ENCODE peak calls at places on chromosomes 7 and 10, in four cellular contexts. I is H1, L is GM12878, Y is K562. C is an unnamed sample.

GRCh38 chr10:119997429-119997828 is 104.9 kb downstream of the SEC23IP start:
- DNase-seq in I (no peak), L (no peak), Y (no peak), C (no peak)

GRCh38 chr10:47354162-47354561 is 6.0 kb downstream of the RBP3 start:
- DNase-seq in I (no peak), L (no peak), Y (no peak), C (no peak)

GRCh38 chr7:1738956-1739355 is 68.9 kb downstream of the ELFN1 start:
- DNase-seq in I (no peak), L (no peak), Y (no peak), C (no peak)

GRCh38 chr10:13882112-13882711 is 295.4 kb downstream of the PRPF18 start:
- DNase-seq in I (peak; percentile 65), L (no peak), Y (no peak), C (peak; percentile 84)

GRCh38 chr7:32381024-32381601 is 109.1 kb downstream of the LSM5 start:
- DNase-seq in I (no peak), L (no peak), Y (no peak), C (no peak)

GRCh38 chr7:4261038-4261960 is 420.8 kb upstream of the FOXK1 start:
- DNase-seq in I (no peak), L (no peak), Y (no peak), C (no peak)

GRCh38 chr7:32515890-32516550 is 20.7 kb downstream of the AVL9 start:
- DNase-seq in I (no peak), L (no peak), Y (no peak), C (no peak)

GRCh38 chr10:11687779-11688447 is 54.3 kb upstream of the ECHDC3 start:
- DNase-seq in I (no peak), L (no peak), Y (no peak), C (no peak)

GRCh38 chr7:158246960-158247673 is 340.5 kb downstream of the PTPRN2 start:
- DNase-seq in I (no peak), L (no peak), Y (no peak), C (no peak)
- TF ChIP-seq YY1 in I (no peak), L (no peak), Y (no peak), C (no peak)

GRCh38 chr10:97852277-97852676 is 2.6 kb downstream of the GOLGA7B start:
- DNase-seq in I (no peak), L (no peak), Y (no peak), C (no peak)
- TF ChIP-seq YY1 in I (no peak), L (no peak), Y (no peak), C (no peak)

GRCh38 chr7:118233799-118234198 is 9.3 kb downstream of the ANKRD7 start:
- DNase-seq in I (no peak), L (no peak), Y (no peak), C (no peak)

DNA sequence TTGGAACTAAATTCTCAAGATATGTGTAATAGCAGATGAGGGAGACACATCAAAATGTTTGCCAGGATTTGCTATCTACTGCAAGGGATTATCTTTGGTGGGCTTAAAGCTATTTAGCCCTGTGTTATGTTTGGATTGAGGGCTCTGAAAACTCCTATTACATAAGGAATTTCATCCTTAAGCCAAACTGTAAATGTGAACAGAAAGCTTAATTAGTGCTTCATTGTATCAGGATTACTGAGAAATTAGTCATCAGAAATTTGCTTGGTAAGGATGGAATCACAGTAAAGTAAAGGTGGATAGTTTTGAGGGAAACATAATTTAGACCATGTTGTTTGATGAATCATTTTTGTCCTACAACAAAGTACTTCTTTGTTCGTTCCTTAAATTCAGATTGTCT is 8.3 kb downstream of the ANKRD7 start:
- DNase-seq in I (no peak), L (no peak), Y (no peak), C (no peak)
- TF ChIP-seq YY1 in I (no peak), L (no peak), Y (no peak), C (no peak)

GRCh38 chr10:87562750-87563149 is 58.1 kb downstream of the MINPP1 start:
- DNase-seq in I (no peak), L (no peak), Y (no peak), C (no peak)

GRCh38 chr10:87559392-87559791 is 54.7 kb downstream of the MINPP1 start:
- DNase-seq in I (no peak), L (no peak), Y (no peak), C (peak; percentile 15)

GRCh38 chr10:87560495-87561222 is 56.0 kb downstream of the MINPP1 start:
- DNase-seq in I (no peak), L (no peak), Y (no peak), C (no peak)

GRCh38 chr10:87565010-87565409 is 60.3 kb downstream of the MINPP1 start:
- DNase-seq in I (no peak), L (no peak), Y (no peak), C (no peak)
- TF ChIP-seq YY1 in I (no peak), L (no peak), Y (no peak), C (no peak)

GRCh38 chr10:97217299-97217698 is 31.5 kb upstream of the SLIT1 start:
- DNase-seq in I (no peak), L (no peak), Y (no peak), C (no peak)
- TF ChIP-seq YY1 in I (no peak), L (no peak), Y (no peak), C (no peak)

C was measured in NT2/D1.